ENCODE peak calls at places on chromosomes 3 and 15, in five cellular contexts. One of them, this sample, is unnamed.
A peak's percentile ranks its signal among the peaks of the same experiment; 100 is the strongest.

GRCh38 chr3:81622395-81622794 is 139.1 kb downstream of the GBE1 start:
- DNase-seq in K562: no peak
- DNase-seq in prostate gland: no peak
- DNase-seq in SK-N-MC: no peak
- DNase-seq in GM12892: no peak
- DNase-seq in this sample: no peak

GRCh38 chr3:147191795-147192385 is 214.5 kb downstream of the ZIC4 start:
- DNase-seq in prostate gland: peak; percentile 7
- DNase-seq in SK-N-MC: peak; percentile 58
- DNase-seq in GM12892: no peak
- DNase-seq in K562: peak; percentile 2
- DNase-seq in this sample: no peak

GRCh38 chr3:10352146-10352911 is 31.4 kb upstream of the SEC13 start:
- DNase-seq in SK-N-MC: no peak
- DNase-seq in prostate gland: no peak
- DNase-seq in GM12892: no peak
- DNase-seq in K562: no peak
- DNase-seq in this sample: no peak

GRCh38 chr3:158160958-158161357 is 51.1 kb downstream of the RSRC1 start:
- DNase-seq in K562: no peak
- DNase-seq in GM12892: no peak
- DNase-seq in prostate gland: no peak
- DNase-seq in SK-N-MC: no peak
- DNase-seq in this sample: no peak

GRCh38 chr3:8445861-8446260 is 55.8 kb upstream of the LMCD1 start:
- DNase-seq in prostate gland: peak; percentile 42
- DNase-seq in GM12892: no peak
- DNase-seq in SK-N-MC: no peak
- DNase-seq in K562: no peak
- DNase-seq in this sample: no peak

GRCh38 chr3:52671676-52672075 is 14.0 kb downstream of the PBRM1 start:
- DNase-seq in SK-N-MC: no peak
- DNase-seq in K562: no peak
- DNase-seq in GM12892: no peak
- DNase-seq in prostate gland: no peak
- DNase-seq in this sample: no peak

GRCh38 chr15:83015361-83015760 is 3.9 kb upstream of the C15orf40 start:
- DNase-seq in prostate gland: no peak
- DNase-seq in K562: no peak
- DNase-seq in SK-N-MC: no peak
- DNase-seq in GM12892: no peak
- DNase-seq in this sample: no peak

GRCh38 chr3:127779747-127780146 is 42.6 kb downstream of the MGLL start:
- DNase-seq in prostate gland: no peak
- DNase-seq in K562: no peak
- DNase-seq in GM12892: peak; percentile 49
- DNase-seq in SK-N-MC: no peak
- DNase-seq in this sample: no peak

GRCh38 chr15:90191795-90192494 is 9.2 kb upstream of the SEMA4B start:
- DNase-seq in prostate gland: peak; percentile 88
- DNase-seq in GM12892: no peak
- DNase-seq in SK-N-MC: no peak
- DNase-seq in K562: peak; percentile 50
- DNase-seq in this sample: peak; percentile 95

GRCh38 chr15:66931768-66932633 is 133.4 kb upstream of the SMAD3 start:
- DNase-seq in K562: peak; percentile 59
- DNase-seq in SK-N-MC: no peak
- DNase-seq in GM12892: no peak
- DNase-seq in prostate gland: peak; percentile 57
- DNase-seq in this sample: peak; percentile 53
- TF ChIP-seq POLR2AphosphoS5 in K562: no peak
- TF ChIP-seq POLR2AphosphoS5 in SK-N-MC: no peak
- TF ChIP-seq POLR2AphosphoS5 in GM12892: no peak
- TF ChIP-seq POLR2AphosphoS5 in prostate gland: peak; percentile 66
- TF ChIP-seq POLR2AphosphoS5 in this sample: no peak

GRCh38 chr15:75202251-75203016 is 752 bp downstream of the C15orf39 start:
- DNase-seq in K562: peak; percentile 76
- DNase-seq in SK-N-MC: no peak
- DNase-seq in GM12892: peak; percentile 82
- DNase-seq in prostate gland: peak; percentile 73
- DNase-seq in this sample: peak; percentile 91
- TF ChIP-seq POLR2AphosphoS5 in K562: no peak
- TF ChIP-seq POLR2AphosphoS5 in SK-N-MC: no peak
- TF ChIP-seq POLR2AphosphoS5 in GM12892: peak; percentile 79
- TF ChIP-seq POLR2AphosphoS5 in prostate gland: peak; percentile 53
- TF ChIP-seq POLR2AphosphoS5 in this sample: peak; percentile 73

DNA sequence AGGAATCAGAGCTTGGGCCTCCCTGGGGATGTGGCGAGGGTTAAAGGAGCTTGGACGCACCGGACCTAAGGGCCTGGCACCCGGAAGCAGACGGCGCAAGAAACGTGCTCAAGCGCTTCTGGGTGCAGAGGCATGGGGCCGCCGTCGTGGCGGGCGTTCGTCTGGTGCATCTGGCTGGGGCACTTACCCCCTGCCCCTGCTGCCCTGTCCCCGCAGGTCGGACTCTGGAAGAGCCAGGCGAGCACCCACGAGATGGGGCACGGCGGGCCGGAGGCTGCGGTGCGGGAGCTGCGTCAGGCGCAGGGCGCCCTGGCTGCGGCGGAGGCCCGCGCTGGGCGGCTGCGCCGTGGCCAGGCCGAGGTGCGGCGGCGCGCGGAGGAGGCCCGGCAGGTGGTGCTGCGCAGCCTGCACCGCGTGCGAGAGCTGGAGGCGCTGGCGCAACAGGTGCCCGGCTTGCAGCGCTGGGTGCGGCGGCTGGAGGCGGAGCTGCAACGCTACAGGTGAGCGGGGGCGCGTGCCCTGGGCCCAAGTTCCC is 2.5 kb downstream of the EFCC1 start:
- DNase-seq in GM12892: no peak
- DNase-seq in prostate gland: peak; percentile 37
- DNase-seq in K562: no peak
- DNase-seq in SK-N-MC: no peak
- DNase-seq in this sample: no peak
- TF ChIP-seq POLR2AphosphoS5 in GM12892: no peak
- TF ChIP-seq POLR2AphosphoS5 in prostate gland: no peak
- TF ChIP-seq POLR2AphosphoS5 in K562: no peak
- TF ChIP-seq POLR2AphosphoS5 in SK-N-MC: no peak
- TF ChIP-seq POLR2AphosphoS5 in this sample: no peak

GRCh38 chr3:38031022-38031994 is 1.9 kb upstream of the PLCD1 start:
- DNase-seq in prostate gland: peak; percentile 83
- DNase-seq in K562: no peak
- DNase-seq in SK-N-MC: no peak
- DNase-seq in GM12892: no peak
- DNase-seq in this sample: peak; percentile 83
- TF ChIP-seq POLR2AphosphoS5 in prostate gland: peak; percentile 63
- TF ChIP-seq POLR2AphosphoS5 in K562: no peak
- TF ChIP-seq POLR2AphosphoS5 in SK-N-MC: no peak
- TF ChIP-seq POLR2AphosphoS5 in GM12892: no peak
- TF ChIP-seq POLR2AphosphoS5 in this sample: no peak

DNA sequence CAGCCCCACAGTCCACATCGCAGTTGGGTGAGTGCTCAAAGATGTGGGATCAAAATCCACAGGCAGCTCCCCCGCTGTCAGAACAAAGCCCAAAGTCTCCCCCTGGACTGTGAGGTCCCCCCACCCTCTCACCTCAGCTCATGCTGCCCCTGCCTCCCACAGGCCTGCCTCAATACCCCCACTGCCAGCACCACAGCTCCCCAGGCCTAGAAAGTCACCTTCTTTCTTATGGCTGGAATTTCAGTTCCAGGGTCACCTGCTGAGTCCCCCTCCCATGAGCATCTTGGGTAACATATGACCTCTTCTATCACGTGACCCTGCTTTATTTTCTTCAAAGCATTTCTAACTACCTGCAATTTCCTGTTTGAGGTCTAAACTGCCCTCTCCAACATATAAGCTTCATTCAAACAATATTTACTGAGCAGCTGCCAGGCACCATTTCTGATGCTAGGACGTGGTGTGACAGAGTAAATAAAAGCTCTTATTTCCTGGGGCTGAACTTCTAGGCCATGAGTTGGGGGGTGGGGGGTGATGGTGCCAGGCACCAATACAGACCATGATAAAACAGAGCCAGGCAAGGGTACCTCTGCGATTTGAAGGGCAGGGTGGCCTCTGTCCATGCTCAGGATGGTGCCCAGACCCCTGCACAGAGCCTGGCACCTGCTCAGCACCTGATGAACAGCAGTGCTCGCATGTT is 2.4 kb upstream of the TMEM89 start:
- DNase-seq in prostate gland: peak; percentile 48
- DNase-seq in K562: no peak
- DNase-seq in SK-N-MC: no peak
- DNase-seq in GM12892: no peak
- DNase-seq in this sample: no peak
- TF ChIP-seq POLR2AphosphoS5 in prostate gland: peak; percentile 52
- TF ChIP-seq POLR2AphosphoS5 in K562: no peak
- TF ChIP-seq POLR2AphosphoS5 in SK-N-MC: no peak
- TF ChIP-seq POLR2AphosphoS5 in GM12892: no peak
- TF ChIP-seq POLR2AphosphoS5 in this sample: no peak

GRCh38 chr15:66786222-66786621 is 84.2 kb downstream of the SMAD6 start:
- DNase-seq in K562: no peak
- DNase-seq in GM12892: no peak
- DNase-seq in prostate gland: no peak
- DNase-seq in SK-N-MC: no peak
- DNase-seq in this sample: no peak
- TF ChIP-seq POLR2AphosphoS5 in K562: no peak
- TF ChIP-seq POLR2AphosphoS5 in GM12892: no peak
- TF ChIP-seq POLR2AphosphoS5 in prostate gland: no peak
- TF ChIP-seq POLR2AphosphoS5 in SK-N-MC: no peak
- TF ChIP-seq POLR2AphosphoS5 in this sample: no peak

DNA sequence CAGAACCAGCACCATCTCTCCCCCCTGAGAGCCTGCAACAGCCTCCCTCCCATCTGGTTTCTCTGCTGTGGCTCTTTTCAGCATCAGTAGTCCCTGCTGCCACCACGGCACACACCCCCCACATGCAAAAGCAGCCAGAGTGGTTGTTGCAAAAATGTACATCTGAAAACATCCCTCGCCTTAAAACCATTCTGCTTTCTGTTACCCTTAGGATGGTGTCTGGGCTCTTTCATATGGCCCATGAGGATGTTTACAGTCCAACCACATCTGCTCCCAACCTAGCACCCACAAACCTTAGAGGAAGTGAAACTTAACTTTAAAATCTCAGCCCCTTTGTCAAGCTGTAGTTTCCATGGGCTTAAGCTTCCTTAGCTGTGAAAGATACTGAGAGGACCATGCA is 829 bp downstream of the TTC21A start:
- DNase-seq in SK-N-MC: no peak
- DNase-seq in K562: no peak
- DNase-seq in GM12892: peak; percentile 47
- DNase-seq in prostate gland: no peak
- DNase-seq in this sample: no peak
- TF ChIP-seq POLR2AphosphoS5 in SK-N-MC: no peak
- TF ChIP-seq POLR2AphosphoS5 in K562: no peak
- TF ChIP-seq POLR2AphosphoS5 in GM12892: no peak
- TF ChIP-seq POLR2AphosphoS5 in prostate gland: no peak
- TF ChIP-seq POLR2AphosphoS5 in this sample: no peak

GRCh38 chr15:75725719-75726607 is 13.3 kb upstream of the CSPG4 start:
- DNase-seq in SK-N-MC: no peak
- DNase-seq in GM12892: no peak
- DNase-seq in prostate gland: no peak
- DNase-seq in K562: no peak
- DNase-seq in this sample: peak; percentile 62

GRCh38 chr15:75723171-75723846 is 10.7 kb upstream of the CSPG4 start:
- DNase-seq in SK-N-MC: no peak
- DNase-seq in K562: no peak
- DNase-seq in prostate gland: no peak
- DNase-seq in GM12892: no peak
- DNase-seq in this sample: peak; percentile 72

GRCh38 chr15:75725021-75725718 is 12.5 kb upstream of the CSPG4 start:
- DNase-seq in K562: peak; percentile 5
- DNase-seq in SK-N-MC: no peak
- DNase-seq in prostate gland: no peak
- DNase-seq in GM12892: no peak
- DNase-seq in this sample: peak; percentile 62

GRCh38 chr15:75721923-75722870 is 9.5 kb upstream of the CSPG4 start:
- DNase-seq in SK-N-MC: no peak
- DNase-seq in K562: no peak
- DNase-seq in GM12892: no peak
- DNase-seq in prostate gland: no peak
- DNase-seq in this sample: peak; percentile 70

DNA sequence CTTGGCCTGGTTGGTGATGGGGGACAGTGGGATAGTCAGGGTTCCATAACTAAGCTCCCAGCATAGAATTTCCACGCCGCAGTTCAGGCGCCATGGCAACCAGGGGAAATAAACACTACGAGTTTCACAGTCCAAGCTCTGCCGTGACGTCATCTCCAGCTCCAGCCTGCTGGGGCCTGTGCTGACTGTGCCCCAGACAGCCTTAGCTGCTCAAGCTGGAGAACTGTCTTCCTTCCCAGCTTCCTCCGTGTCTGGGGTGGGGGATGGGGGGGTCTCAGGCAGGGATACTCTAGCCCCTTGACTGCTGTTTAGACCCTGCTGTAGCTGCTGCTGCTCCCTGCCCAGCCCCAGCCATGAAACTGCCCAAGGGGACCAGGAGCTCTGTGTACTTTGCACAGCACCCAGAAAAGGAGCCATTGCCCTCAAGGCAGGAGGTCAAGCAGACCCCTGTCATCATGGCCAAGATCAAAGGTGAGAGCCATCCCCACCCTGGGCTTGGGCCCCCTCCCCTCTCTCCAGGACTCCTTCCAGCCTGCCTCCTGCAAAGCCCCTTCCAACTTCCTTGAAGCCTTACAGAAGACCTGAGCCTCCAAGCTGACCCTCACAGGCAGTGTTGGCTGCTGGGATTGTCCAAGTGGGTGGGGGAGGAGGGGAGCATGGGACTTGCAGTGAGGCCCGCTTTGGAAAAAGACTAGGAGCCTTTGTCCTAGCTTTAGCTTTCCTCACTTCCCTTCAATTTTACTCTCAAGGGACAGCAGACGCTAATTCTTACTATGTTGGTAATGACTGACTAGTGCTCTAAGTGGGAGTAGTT is 11.4 kb upstream of the CSPG4 start:
- DNase-seq in GM12892: peak; percentile 76
- DNase-seq in prostate gland: peak; percentile 80
- DNase-seq in K562: peak; percentile 70
- DNase-seq in SK-N-MC: peak; percentile 8
- DNase-seq in this sample: peak; percentile 99
- TF ChIP-seq POLR2AphosphoS5 in GM12892: no peak
- TF ChIP-seq POLR2AphosphoS5 in prostate gland: peak; percentile 63
- TF ChIP-seq POLR2AphosphoS5 in K562: no peak
- TF ChIP-seq POLR2AphosphoS5 in SK-N-MC: no peak
- TF ChIP-seq POLR2AphosphoS5 in this sample: peak; percentile 78

GRCh38 chr3:179227349-179227748 is 23.6 kb downstream of the KCNMB3 start:
- DNase-seq in prostate gland: no peak
- DNase-seq in K562: no peak
- DNase-seq in SK-N-MC: no peak
- DNase-seq in GM12892: no peak
- DNase-seq in this sample: no peak

GRCh38 chr3:179233043-179233442 is 17.9 kb downstream of the KCNMB3 start:
- DNase-seq in prostate gland: no peak
- DNase-seq in SK-N-MC: no peak
- DNase-seq in K562: no peak
- DNase-seq in GM12892: no peak
- DNase-seq in this sample: no peak

GRCh38 chr3:179224584-179224983 is 26.3 kb downstream of the KCNMB3 start:
- DNase-seq in prostate gland: no peak
- DNase-seq in SK-N-MC: no peak
- DNase-seq in GM12892: no peak
- DNase-seq in K562: no peak
- DNase-seq in this sample: no peak

GRCh38 chr3:179234244-179234643 is 16.7 kb downstream of the KCNMB3 start:
- DNase-seq in prostate gland: no peak
- DNase-seq in GM12892: no peak
- DNase-seq in SK-N-MC: peak; percentile 34
- DNase-seq in K562: no peak
- DNase-seq in this sample: no peak

GRCh38 chr3:179229177-179229576 is 21.7 kb downstream of the KCNMB3 start:
- DNase-seq in GM12892: no peak
- DNase-seq in prostate gland: no peak
- DNase-seq in K562: no peak
- DNase-seq in SK-N-MC: no peak
- DNase-seq in this sample: no peak
- TF ChIP-seq POLR2AphosphoS5 in GM12892: no peak
- TF ChIP-seq POLR2AphosphoS5 in prostate gland: no peak
- TF ChIP-seq POLR2AphosphoS5 in K562: no peak
- TF ChIP-seq POLR2AphosphoS5 in SK-N-MC: no peak
- TF ChIP-seq POLR2AphosphoS5 in this sample: no peak

This sample was measured in sigmoid colon.